ENCODE peak calls at places on chromosomes 16 and 17, in five cellular contexts. V, T, M, X and D are unnamed samples.

GRCh38 chr17:27996157-27997043 is 46.1 kb upstream of the NLK start:
- DNase-seq in M (no peak), X (no peak), T (no peak), V (no peak), D (no peak)

GRCh38 chr17:34712481-34713195 is 133.3 kb downstream of the TMEM132E start:
- DNase-seq in X (no peak), T (no peak), V (no peak), M (no peak), D (no peak)

GRCh38 chr16:48161906-48162305 is 6.1 kb upstream of the ABCC12 start:
- DNase-seq in X (no peak), T (no peak), V (no peak), M (no peak), D (no peak)

GRCh38 chr16:1009358-1010150 is 28.0 kb downstream of the SOX8 start:
- DNase-seq in V (no peak), M (no peak), T (no peak), X (no peak), D (no peak)

GRCh38 chr17:72576289-72576759 is 455.5 kb downstream of the SOX9 start:
- DNase-seq in V (no peak), M (no peak), T (no peak), X (no peak), D (no peak)

GRCh38 chr16:4115209-4115940 is 867 bp downstream of the ADCY9 start:
- DNase-seq in T (peak; percentile 20), X (peak; percentile 60), M (peak; percentile 30), V (peak; percentile 23), D (peak; percentile 72)

GRCh38 chr17:53191878-53192277 is 630.8 kb upstream of the KIF2B start:
- DNase-seq in V (no peak), M (no peak), T (no peak), X (no peak), D (no peak)

GRCh38 chr17:20235747-20236146 is 226.6 kb downstream of the SPECC1 start:
- DNase-seq in X (no peak), M (no peak), V (no peak), T (no peak), D (no peak)

GRCh38 chr17:14201087-14201486 is 35.6 kb downstream of the CDRT15 start:
- DNase-seq in X (peak; percentile 45), T (no peak), V (peak; percentile 29), M (peak; percentile 28), D (no peak)

GRCh38 chr17:1762906-1763829 is 1.3 kb downstream of the SERPINF1 start:
- DNase-seq in M (no peak), V (no peak), T (no peak), X (peak; percentile 65), D (no peak)

GRCh38 chr16:2584742-2585650 is 47.2 kb downstream of the PDPK1 start:
- DNase-seq in T (no peak), V (no peak), X (no peak), M (no peak), D (peak; percentile 82)

GRCh38 chr17:40551091-40551873 is 14.0 kb downstream of the CCR7 start:
- DNase-seq in V (no peak), X (peak; percentile 98), M (no peak), T (no peak), D (peak; percentile 86)

GRCh38 chr16:27195941-27196595 is 7.3 kb upstream of the KDM8 start:
- DNase-seq in V (peak; percentile 38), T (no peak), M (peak; percentile 37), X (no peak), D (no peak)

GRCh38 chr16:66169817-66170216 is 196.7 kb upstream of the CDH5 start:
- DNase-seq in T (no peak), V (no peak), X (no peak), M (no peak), D (no peak)

GRCh38 chr16:1772908-1773702 is at the start of gene MRPS34:
- DNase-seq in V (peak; percentile 55), M (peak; percentile 73), T (peak; percentile 44), X (peak; percentile 75), D (peak; percentile 81)

GRCh38 chr16:2147981-2148671 is at the start of gene RAB26:
- DNase-seq in T (no peak), M (peak; percentile 66), X (no peak), V (no peak), D (peak; percentile 93)

GRCh38 chr16:626787-627457 is 3.9 kb upstream of the WFIKKN1 start:
- DNase-seq in V (no peak), X (peak; percentile 94), T (peak; percentile 80), M (no peak), D (peak; percentile 93)

GRCh38 chr17:32497431-32498205 is 10.8 kb downstream of the CDK5R1 start:
- DNase-seq in M (no peak), V (no peak), T (no peak), X (peak; percentile 11), D (no peak)

GRCh38 chr16:71474864-71475263 is 12.8 kb upstream of the ZNF23 start:
- DNase-seq in V (no peak), M (no peak), T (no peak), X (peak; percentile 92), D (no peak)

GRCh38 chr17:67360880-67361279 is 5.5 kb downstream of the PSMD12 start:
- DNase-seq in X (no peak), M (no peak), T (no peak), V (no peak), D (no peak)

GRCh38 chr16:81511371-81511770 is 66.8 kb downstream of the CMIP start:
- DNase-seq in V (no peak), M (no peak), X (peak; percentile 90), T (peak; percentile 80), D (no peak)